ENCODE peak calls at places on chromosomes 1 and 21, in five cellular contexts. P is nephron progenitor cell, F is AG04450, Y is astrocyte of the spinal cord, Q is HFF-Myc. N is an unnamed sample.

GRCh38 chr1:156160744-156161181 is 7.4 kb downstream of the SEMA4A start:
- DNase-seq in F (peak), Y (peak), P (peak), Q (no peak), N (peak)

GRCh38 chr1:240491156-240491555 is 120.8 kb downstream of the GREM2 start:
- DNase-seq in Y (peak), Q (no peak), F (peak), P (no peak), N (no peak)

GRCh38 chr1:77824694-77825355 is 45.4 kb downstream of the MIGA1 start:
- DNase-seq in P (no peak), Y (no peak), F (no peak), Q (no peak), N (no peak)

GRCh38 chr1:211335507-211336157 is 9.0 kb downstream of the TRAF5 start:
- DNase-seq in P (no peak), F (no peak), Y (no peak), Q (no peak), N (no peak)

GRCh38 chr1:31302749-31303441 is 6.1 kb downstream of the ZCCHC17 start:
- DNase-seq in F (no peak), P (no peak), Q (no peak), Y (no peak), N (no peak)

GRCh38 chr1:47231314-47232186 is 475 bp downstream of the TAL1 start:
- DNase-seq in Q (no peak), P (peak), Y (peak), F (no peak), N (no peak)

GRCh38 chr1:168431882-168432281 is 111.9 kb downstream of the XCL2 start:
- DNase-seq in Y (no peak), F (no peak), P (no peak), Q (no peak), N (no peak)

GRCh38 chr1:62107923-62108322 is 86.7 kb upstream of the L1TD1 start:
- DNase-seq in F (no peak), P (no peak), Q (no peak), Y (no peak), N (no peak)

GRCh38 chr1:85258536-85259117 is 835 bp downstream of the C1orf52 start:
- DNase-seq in F (no peak), Q (no peak), Y (peak), P (no peak), N (no peak)

GRCh38 chr1:67679691-67680090 is 5.3 kb upstream of the GADD45A start:
- DNase-seq in F (no peak), Q (no peak), P (no peak), Y (no peak), N (no peak)

GRCh38 chr1:218957971-218958370 is 215.7 kb upstream of the LYPLAL1 start:
- DNase-seq in F (no peak), Y (no peak), P (no peak), Q (no peak), N (no peak)

GRCh38 chr21:35048183-35048601 is 910 bp downstream of the RUNX1 start:
- DNase-seq in F (no peak), Q (peak), P (no peak), Y (no peak), N (no peak)

GRCh38 chr1:117683571-117684285 is 77.9 kb downstream of the TENT5C start:
- DNase-seq in Y (peak), F (no peak), Q (no peak), P (no peak), N (no peak)

GRCh38 chr1:209803568-209803967 is 2.4 kb downstream of the IRF6 start:
- DNase-seq in Y (no peak), P (no peak), Q (no peak), F (no peak), N (no peak)

GRCh38 chr1:109370712-109371270 is 26.9 kb downstream of the SORT1 start:
- DNase-seq in P (no peak), Y (peak), Q (peak), F (peak), N (no peak)

DNA sequence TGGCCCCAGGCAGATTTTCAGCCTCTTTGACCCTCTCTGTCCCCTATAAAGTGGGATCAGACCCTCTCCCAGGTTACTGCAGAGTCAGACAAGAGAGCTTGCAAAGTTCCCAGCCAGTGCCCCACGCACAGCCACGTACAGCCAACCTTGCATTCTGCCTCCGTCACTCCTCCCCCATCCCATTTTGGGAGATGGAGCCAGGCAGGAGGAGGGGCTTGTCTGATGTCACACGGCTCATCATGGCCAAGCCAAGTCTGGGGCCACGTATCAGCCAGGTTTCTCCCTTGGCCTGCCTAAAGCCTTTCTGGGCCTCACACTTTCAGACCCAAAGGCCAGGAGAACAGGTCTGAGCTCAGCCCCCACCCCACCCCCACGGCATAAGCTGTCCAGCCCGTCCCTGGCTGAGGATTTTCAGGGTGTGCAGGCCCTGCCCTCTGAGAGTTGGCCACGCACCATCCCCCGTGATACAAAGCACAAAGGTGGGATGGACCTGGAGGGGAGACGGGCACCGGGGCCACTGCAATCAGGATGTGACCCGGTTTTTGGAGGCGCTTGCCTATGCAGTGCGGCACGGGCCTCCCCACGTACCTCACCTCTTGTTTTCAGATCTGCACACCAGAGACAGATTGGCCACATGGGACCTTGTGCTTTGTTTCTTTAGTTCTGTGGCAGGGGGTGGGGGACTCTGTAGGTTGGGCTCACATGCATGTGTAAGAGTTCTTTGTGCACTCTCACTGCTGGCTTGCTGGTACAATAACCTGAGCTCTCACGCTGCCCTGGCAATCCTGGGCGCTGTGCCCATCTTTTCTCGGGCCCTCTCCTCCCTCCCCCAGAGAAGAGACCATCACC is 47.6 kb downstream of the TRIM11 start:
- DNase-seq in Y (no peak), Q (no peak), P (no peak), F (no peak), N (no peak)
- TF ChIP-seq CTCF in Y (no peak), Q (no peak), P (no peak), F (no peak), N (no peak)

GRCh38 chr1:235866913-235867850 is 476 bp upstream of the LYST start:
- DNase-seq in Q (peak), Y (peak), F (peak), P (peak), N (peak)

GRCh38 chr1:235864965-235865525 is 1.7 kb downstream of the LYST start:
- DNase-seq in Y (no peak), Q (no peak), P (no peak), F (no peak), N (no peak)

GRCh38 chr1:235865565-235866206 is 1.0 kb downstream of the LYST start:
- DNase-seq in Y (no peak), P (no peak), Q (no peak), F (no peak), N (no peak)

GRCh38 chr1:235867903-235868469 is 1.3 kb upstream of the LYST start:
- DNase-seq in Y (no peak), P (no peak), Q (no peak), F (no peak), N (no peak)

DNA sequence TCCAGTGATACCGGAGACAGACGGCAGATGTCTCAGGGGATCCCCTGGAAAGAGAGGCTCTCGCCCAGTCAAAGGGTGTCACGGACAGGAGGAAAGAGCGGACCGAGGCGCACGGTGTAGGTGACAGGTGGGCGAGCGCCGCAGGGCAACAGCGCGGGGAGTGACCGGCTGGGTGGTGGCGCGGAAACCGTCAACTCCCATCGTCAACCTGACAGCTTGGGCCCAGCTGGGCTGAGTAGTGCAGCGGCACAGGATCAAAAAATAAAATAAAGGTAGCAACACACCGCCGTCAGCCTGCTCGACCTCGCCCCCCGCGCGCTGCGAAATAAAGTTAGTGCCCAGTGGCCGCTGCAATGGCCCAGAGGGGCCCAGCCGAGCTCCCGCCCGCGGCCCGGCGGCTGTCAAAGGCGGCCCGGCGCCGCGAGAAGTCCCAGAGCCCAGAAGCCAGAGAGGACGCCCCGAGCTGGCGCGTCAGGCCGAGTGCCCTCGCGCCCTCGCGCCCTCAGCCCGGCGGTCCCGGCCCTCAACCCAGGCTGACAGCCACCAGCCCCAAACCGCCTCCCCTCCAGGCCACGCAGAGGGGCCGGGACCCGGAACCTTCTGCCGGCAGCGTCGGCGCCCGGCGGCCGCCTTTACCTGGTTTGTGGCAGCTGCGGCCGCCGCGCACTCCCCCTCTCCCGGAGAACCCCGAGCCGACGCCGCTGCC is at the start of gene LYST:
- DNase-seq in F (no peak), Q (no peak), P (no peak), Y (peak), N (peak)
- TF ChIP-seq CTCF in F (peak), Q (peak), P (no peak), Y (peak), N (no peak)

GRCh38 chr1:207088161-207088560 is 499 bp upstream of the C4BPB start:
- DNase-seq in Y (no peak), F (no peak), Q (no peak), P (no peak), N (no peak)
- TF ChIP-seq CTCF in Y (no peak), F (no peak), Q (no peak), P (no peak), N (no peak)

DNA sequence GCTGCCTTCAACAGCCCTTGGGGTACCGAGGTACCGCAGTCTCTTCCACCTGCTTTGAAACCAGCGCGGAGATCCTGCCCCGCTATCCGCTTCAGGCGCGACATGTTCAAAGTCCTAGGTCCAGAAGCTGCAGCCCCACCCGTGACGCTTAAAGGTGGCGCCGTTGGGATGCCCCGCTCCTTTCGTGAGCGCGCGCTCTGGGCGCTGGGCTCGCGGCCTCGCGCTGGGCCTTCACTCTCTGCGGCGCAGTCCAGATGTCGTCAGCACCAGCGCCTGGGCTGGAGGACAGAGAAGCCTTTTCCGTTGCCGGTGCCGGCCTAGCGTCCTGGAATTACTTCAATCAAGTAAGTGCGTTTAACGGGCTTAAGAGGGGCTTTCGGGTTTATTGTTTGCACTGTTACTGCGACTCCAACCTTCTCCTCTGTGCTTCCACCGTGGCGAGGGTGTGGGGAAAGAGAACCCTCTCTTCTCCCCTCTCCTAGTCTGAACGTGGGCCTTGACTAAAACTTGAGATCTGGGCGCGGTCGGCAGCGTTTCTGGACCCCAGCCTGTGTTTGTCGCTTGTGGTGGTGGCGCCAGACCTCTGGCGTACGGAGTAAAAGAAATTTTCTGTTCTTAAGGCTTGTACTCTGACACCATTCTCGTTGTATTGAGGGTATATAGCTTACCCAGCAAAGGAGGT is at the start of gene LRRC40:
- DNase-seq in P (peak), F (peak), Q (peak), Y (peak), N (peak)
- TF ChIP-seq CTCF in P (no peak), F (no peak), Q (no peak), Y (no peak), N (no peak)

DNA sequence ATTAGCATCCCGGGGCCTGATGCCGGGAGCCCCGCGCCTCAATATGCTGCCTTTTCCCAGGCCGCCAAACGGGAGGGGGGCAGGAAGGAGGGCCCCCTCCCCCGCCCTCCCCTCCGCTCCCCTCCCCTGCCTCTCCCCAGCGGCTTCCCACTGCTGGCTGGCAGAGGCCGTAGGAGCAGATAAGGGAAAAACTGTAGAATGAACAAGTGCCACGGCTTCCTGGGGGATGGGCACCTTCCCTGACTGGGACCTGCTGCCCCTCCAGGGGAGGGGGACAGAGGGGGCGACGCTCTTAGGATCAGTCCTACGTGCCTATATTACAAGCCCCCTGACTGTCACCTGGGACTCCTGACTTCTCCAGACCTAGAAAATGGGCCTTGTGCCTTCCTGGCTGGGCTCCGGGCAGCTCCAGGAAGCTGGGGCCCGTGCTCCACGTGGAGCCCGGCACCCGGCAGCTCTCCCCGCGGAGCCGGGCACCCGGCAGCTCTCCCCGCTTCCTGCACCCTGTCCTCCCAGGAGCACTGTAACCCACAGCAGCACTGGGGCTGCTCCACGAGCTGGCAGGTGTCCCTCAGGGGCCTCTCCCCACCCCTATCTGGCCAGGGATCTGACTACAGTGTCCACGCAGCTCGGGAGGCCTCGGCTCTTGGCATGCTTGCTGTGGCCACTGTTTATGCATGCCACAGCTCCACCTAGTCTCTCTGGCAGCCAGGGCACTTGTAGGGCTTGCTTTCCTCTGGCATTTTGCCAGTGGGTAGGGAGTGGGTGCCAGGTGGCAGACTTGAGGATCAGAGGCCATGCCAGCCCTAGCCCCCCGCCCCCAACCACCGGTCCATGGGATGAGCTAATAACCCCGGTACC is 668 bp upstream of the HES5 start:
- DNase-seq in Y (no peak), P (no peak), F (no peak), Q (no peak), N (no peak)
- TF ChIP-seq CTCF in Y (no peak), P (no peak), F (no peak), Q (no peak), N (no peak)

GRCh38 chr1:64550946-64551345 is 81.0 kb downstream of the CACHD1 start:
- DNase-seq in P (no peak), F (no peak), Q (no peak), Y (no peak), N (no peak)
- TF ChIP-seq CTCF in P (no peak), F (no peak), Q (no peak), Y (no peak), N (no peak)

GRCh38 chr1:100542264-100542663 is 4.3 kb downstream of the GPR88 start:
- DNase-seq in F (no peak), Q (no peak), Y (no peak), P (no peak), N (no peak)

GRCh38 chr1:100536031-100536430 is 1.9 kb upstream of the GPR88 start:
- DNase-seq in Y (no peak), F (no peak), Q (no peak), P (no peak), N (no peak)

GRCh38 chr1:100535264-100535663 is 2.7 kb upstream of the GPR88 start:
- DNase-seq in F (no peak), Y (no peak), Q (no peak), P (no peak), N (no peak)

GRCh38 chr1:100539836-100540536 is 2.0 kb downstream of the GPR88 start:
- DNase-seq in Q (no peak), Y (peak), P (peak), F (no peak), N (peak)

GRCh38 chr1:100538935-100539835 is 1.2 kb downstream of the GPR88 start:
- DNase-seq in Y (no peak), Q (no peak), F (no peak), P (peak), N (peak)
- TF ChIP-seq CTCF in Y (no peak), Q (peak), F (peak), P (peak), N (no peak)

GRCh38 chr1:152047954-152048640 is 11.3 kb upstream of the S100A11 start:
- DNase-seq in F (peak), Q (peak), P (peak), Y (peak), N (peak)
- TF ChIP-seq CTCF in F (peak), Q (peak), P (peak), Y (peak), N (peak)

GRCh38 chr1:43366179-43366578 is 1.6 kb downstream of the ELOVL1 start:
- DNase-seq in Y (no peak), Q (no peak), F (no peak), P (no peak), N (no peak)

GRCh38 chr1:43366601-43367025 is 1.2 kb downstream of the ELOVL1 start:
- DNase-seq in P (no peak), F (no peak), Y (no peak), Q (no peak), N (no peak)

GRCh38 chr1:43368646-43369020 is 822 bp upstream of the ELOVL1 start:
- DNase-seq in P (no peak), Y (no peak), Q (no peak), F (no peak), N (no peak)

GRCh38 chr1:43367026-43367903 is 546 bp downstream of the ELOVL1 start:
- DNase-seq in P (peak), F (no peak), Q (no peak), Y (no peak), N (peak)

GRCh38 chr1:43367904-43368645 is at the start of gene ELOVL1:
- DNase-seq in Q (no peak), Y (peak), P (peak), F (peak), N (peak)
- TF ChIP-seq CTCF in Q (no peak), Y (peak), P (no peak), F (peak), N (no peak)

DNA sequence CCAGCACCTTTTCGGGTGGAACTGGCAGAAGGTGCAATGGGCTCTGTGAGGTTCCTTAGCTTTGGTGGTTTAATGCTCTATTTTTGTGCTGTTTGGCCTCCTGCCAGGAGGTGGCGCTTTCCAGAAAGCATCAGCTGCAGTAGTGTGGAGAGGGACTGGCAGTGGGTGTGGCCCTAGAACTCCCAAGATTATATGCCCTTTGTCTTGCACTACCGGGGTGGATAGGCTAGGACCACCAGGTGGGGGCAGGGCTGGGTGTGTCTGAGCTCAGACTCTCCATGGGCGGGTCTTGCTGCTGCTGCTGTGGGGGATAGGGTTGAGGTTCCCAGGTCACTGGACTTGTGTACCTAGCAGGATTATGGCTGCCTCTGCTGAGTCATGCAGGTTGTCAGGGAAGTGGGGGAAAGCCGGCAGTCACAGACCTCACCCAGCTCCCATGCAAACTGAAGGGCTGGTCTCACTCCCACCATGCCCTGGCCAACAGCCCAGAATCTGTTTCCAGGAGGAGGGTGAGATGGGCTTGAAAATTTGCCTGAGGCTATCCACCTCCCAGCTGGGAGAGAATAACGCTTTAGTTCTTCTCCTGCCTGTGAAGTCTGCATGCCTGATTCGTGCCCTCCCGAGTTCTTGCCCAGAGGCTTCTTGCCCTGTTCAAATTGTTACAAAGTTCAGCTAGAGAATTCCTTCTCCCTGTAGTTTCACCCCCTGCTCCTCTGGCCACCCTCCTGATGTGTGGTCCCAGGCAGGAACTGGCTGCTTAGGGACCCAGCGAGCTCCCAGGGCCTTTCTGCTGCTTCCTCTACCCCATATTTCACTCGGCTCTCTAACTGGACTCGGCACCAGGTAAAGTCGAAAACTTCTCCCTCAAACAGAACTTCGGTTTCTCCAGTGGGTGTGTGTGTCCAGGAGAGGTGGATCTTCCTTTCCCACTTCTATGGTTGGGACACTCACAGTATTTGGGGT is 76.5 kb upstream of the BTG3 start:
- DNase-seq in Y (peak), P (no peak), Q (peak), F (no peak), N (peak)
- TF ChIP-seq CTCF in Y (peak), P (no peak), Q (peak), F (no peak), N (peak)